ENCODE peak calls at places on chromosomes 7 and 10, in four cellular contexts. D, B, T and Q are unnamed samples.

GRCh38 chr7:151782598-151783448 is 94.1 kb downstream of the PRKAG2 start:
- DNase-seq in D (peak), B (peak), T (peak), Q (peak)

GRCh38 chr7:157044943-157045660 is 34.6 kb upstream of the MNX1 start:
- DNase-seq in D (no peak), B (no peak), T (no peak), Q (no peak)

GRCh38 chr10:131841669-131842139 is 59.1 kb upstream of the PPP2R2D start:
- DNase-seq in D (no peak), B (no peak), T (no peak), Q (peak)

GRCh38 chr10:84293574-84294016 is 34.8 kb upstream of the CCSER2 start:
- DNase-seq in D (no peak), B (peak), T (no peak), Q (no peak)

GRCh38 chr10:132297521-132297920 is 10.2 kb downstream of the STK32C start:
- DNase-seq in D (no peak), B (no peak), T (no peak), Q (no peak)

GRCh38 chr10:124214610-124215009 is 121.2 kb upstream of the CHST15 start:
- DNase-seq in D (no peak), B (no peak), T (no peak), Q (no peak)

GRCh38 chr7:95376632-95377380 is 19.4 kb downstream of the PON3 start:
- DNase-seq in D (no peak), B (no peak), T (no peak), Q (no peak)

GRCh38 chr7:135441791-135442190 is 68.1 kb downstream of the CNOT4 start:
- DNase-seq in D (peak), B (peak), T (no peak), Q (no peak)

GRCh38 chr10:77977975-77978759 is 51.1 kb downstream of the POLR3A start:
- DNase-seq in D (no peak), B (no peak), T (peak), Q (no peak)

GRCh38 chr7:27359167-27359731 is 116.6 kb downstream of the EVX1 start:
- DNase-seq in D (no peak), B (no peak), T (no peak), Q (no peak)

GRCh38 chr10:116168329-116168728 is 104.7 kb downstream of the GFRA1 start:
- DNase-seq in D (no peak), B (no peak), T (no peak), Q (no peak)

GRCh38 chr10:17735166-17735941 is 16.6 kb upstream of the TMEM236 start:
- DNase-seq in D (no peak), B (no peak), T (no peak), Q (no peak)

GRCh38 chr10:24238527-24239247 is 29.7 kb downstream of the KIAA1217 start:
- DNase-seq in D (no peak), B (no peak), T (no peak), Q (no peak)

GRCh38 chr7:2313450-2314208 is 612 bp downstream of the SNX8 start:
- DNase-seq in D (peak), B (no peak), T (peak), Q (no peak)

GRCh38 chr7:2315787-2316186 is 1.5 kb upstream of the SNX8 start:
- DNase-seq in D (no peak), B (no peak), T (no peak), Q (no peak)

GRCh38 chr7:2314209-2314955 is at the start of gene SNX8:
- DNase-seq in D (peak), B (peak), T (peak), Q (peak)

GRCh38 chr7:2309889-2310331 is 4.3 kb downstream of the SNX8 start:
- DNase-seq in D (peak), B (peak), T (no peak), Q (no peak)

GRCh38 chr7:2312272-2312929 is 1.8 kb downstream of the SNX8 start:
- DNase-seq in D (no peak), B (no peak), T (no peak), Q (no peak)
- TF ChIP-seq POLR2A in D (no peak), B (no peak), T (no peak), Q (no peak)

DNA sequence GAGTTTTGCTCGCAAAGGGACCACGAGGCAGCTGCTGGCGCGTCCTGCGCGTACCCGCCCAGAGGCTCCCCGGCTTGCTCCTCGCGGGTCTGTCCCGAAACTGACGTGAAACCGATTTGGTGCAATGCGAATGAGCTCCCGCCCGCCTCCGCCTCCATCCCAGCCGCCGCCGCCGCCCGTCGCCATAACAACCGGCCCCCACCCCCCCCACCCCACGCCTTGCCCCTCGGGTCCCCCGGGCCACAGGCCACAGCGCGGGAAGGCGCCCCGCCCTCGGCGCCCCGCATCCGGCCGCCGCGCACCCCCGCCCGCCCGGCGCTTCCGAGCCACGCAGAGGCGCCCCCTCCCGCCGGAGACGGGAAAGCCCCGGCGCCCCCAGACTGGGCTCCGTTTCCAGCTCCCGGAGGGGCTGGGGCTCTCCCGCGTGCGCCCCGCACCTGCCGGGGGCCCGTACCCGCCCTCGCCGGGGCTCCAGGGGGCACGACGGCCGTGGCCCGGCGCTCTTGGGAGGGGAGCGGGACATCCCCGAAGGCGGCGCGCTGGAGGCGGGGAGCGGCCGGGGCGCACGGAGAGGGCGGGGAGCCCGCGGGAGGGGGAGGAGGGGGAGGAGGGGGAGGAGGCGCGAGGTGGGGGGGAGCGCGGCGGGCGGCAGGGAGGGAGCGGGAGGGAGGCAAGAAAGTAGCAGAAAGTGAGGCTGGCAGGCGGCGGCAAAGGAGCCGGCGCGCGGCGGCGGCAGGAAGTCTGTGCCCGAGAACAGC is at the start of gene CAMK1D:
- DNase-seq in D (peak), B (peak), T (peak), Q (peak)
- TF ChIP-seq POLR2A in D (peak), B (peak), T (no peak), Q (no peak)

GRCh38 chr10:96124230-96125141 is 5.6 kb upstream of the ZNF518A start:
- DNase-seq in D (peak), B (peak), T (no peak), Q (peak)

GRCh38 chr10:96129387-96130325 is at the start of gene ZNF518A:
- DNase-seq in D (peak), B (peak), T (peak), Q (peak)

GRCh38 chr10:96133135-96133534 is 3.0 kb downstream of the ZNF518A start:
- DNase-seq in D (peak), B (peak), T (no peak), Q (no peak)

GRCh38 chr10:96125142-96125515 is 5.0 kb upstream of the ZNF518A start:
- DNase-seq in D (no peak), B (peak), T (no peak), Q (no peak)

GRCh38 chr10:96130326-96130758 is 245 bp downstream of the ZNF518A start:
- DNase-seq in D (peak), B (peak), T (no peak), Q (peak)
- TF ChIP-seq POLR2A in D (peak), B (no peak), T (no peak), Q (peak)

GRCh38 chr7:55534262-55534915 is 37.9 kb downstream of the VOPP1 start:
- DNase-seq in D (peak), B (peak), T (no peak), Q (peak)

GRCh38 chr7:55533050-55533728 is 39.1 kb downstream of the VOPP1 start:
- DNase-seq in D (peak), B (peak), T (no peak), Q (peak)

GRCh38 chr7:55533729-55534080 is 38.6 kb downstream of the VOPP1 start:
- DNase-seq in D (no peak), B (no peak), T (no peak), Q (no peak)

GRCh38 chr7:55534916-55535636 is 37.2 kb downstream of the VOPP1 start:
- DNase-seq in D (no peak), B (no peak), T (no peak), Q (peak)

GRCh38 chr7:55532150-55532917 is 40.0 kb downstream of the VOPP1 start:
- DNase-seq in D (no peak), B (no peak), T (no peak), Q (no peak)
- TF ChIP-seq POLR2A in D (no peak), B (no peak), T (no peak), Q (no peak)

DNA sequence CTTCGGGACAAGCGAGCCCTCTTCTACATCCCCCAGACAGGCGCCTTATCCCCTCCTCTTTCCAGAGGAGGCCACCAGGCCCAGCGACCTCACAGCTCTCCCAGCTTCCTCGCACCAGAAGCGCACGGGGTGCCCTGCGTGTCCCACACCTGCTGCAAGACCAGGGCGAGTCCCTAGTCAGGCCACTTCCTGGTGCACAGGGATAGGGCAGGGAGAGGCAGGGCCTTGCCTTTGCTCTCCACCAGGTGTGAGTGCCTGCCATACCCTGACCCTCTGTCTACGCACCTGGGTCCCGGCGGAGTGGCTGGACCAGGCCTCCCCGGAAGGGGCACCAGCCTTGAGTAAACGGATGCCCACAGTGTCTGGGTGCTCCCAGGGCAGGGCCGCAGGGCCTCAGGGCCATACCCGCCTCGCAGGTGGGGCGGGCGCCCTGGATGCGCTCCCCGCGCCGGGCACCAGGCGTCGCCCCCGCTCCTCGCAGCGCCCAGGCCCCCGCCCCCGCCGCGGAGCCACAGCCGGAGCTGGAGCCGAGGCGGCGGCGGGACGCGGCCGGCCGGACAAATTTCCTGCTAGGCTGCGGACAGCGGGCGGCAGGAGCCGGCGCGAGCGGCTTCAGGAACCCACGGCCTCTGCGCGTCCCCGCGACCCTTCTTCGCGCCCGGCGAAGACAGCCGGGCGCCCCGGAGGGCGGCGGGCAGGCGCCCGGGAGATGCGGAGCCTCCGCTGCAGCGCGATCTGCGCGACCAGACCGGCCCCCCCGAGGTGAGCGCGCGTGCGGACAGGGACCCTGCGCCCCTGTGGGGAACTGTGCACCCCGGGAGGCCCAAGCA is at the start of gene PTPRE:
- DNase-seq in D (peak), B (peak), T (no peak), Q (peak)
- TF ChIP-seq POLR2A in D (no peak), B (no peak), T (no peak), Q (no peak)